ENCODE peak calls at places on chromosomes 16 and 17, in four cellular contexts. One of them, this sample, is unnamed. For H3K4me1, the result is how much of the 10 kb centered on the place peaks cover.

GRCh38 chr16:28549301-28549899 is 4.3 kb upstream of the SGF29 start:
- DNase-seq in A549: peak
- DNase-seq in ovary: no peak
- DNase-seq in tibial nerve: no peak
- DNase-seq in this sample: no peak

GRCh38 chr17:36149296-36149820 is 27.1 kb downstream of the TBC1D3B start:
- DNase-seq in A549: peak
- DNase-seq in ovary: peak
- DNase-seq in tibial nerve: peak
- DNase-seq in this sample: no peak

GRCh38 chr17:55120651-55121050 is 144.1 kb upstream of the HLF start:
- DNase-seq in A549: no peak
- DNase-seq in ovary: no peak
- DNase-seq in tibial nerve: no peak
- DNase-seq in this sample: no peak

GRCh38 chr17:27236710-27237315 is 57.1 kb upstream of the WSB1 start:
- DNase-seq in A549: peak
- DNase-seq in ovary: peak
- DNase-seq in tibial nerve: peak
- DNase-seq in this sample: peak

GRCh38 chr16:12459401-12459791 is 344.3 kb downstream of the CPPED1 start:
- DNase-seq in A549: no peak
- DNase-seq in ovary: no peak
- DNase-seq in tibial nerve: no peak
- DNase-seq in this sample: peak

GRCh38 chr16:34078697-34079096 is 619.3 kb downstream of the TP53TG3F start:
- DNase-seq in A549: no peak
- DNase-seq in ovary: no peak
- DNase-seq in tibial nerve: no peak
- DNase-seq in this sample: no peak

GRCh38 chr17:42759982-42760651 is 910 bp upstream of the RAMP2 start:
- DNase-seq in A549: no peak
- DNase-seq in ovary: no peak
- DNase-seq in tibial nerve: no peak
- DNase-seq in this sample: no peak

GRCh38 chr16:83979456-83979855 is 11.4 kb downstream of the NECAB2 start:
- DNase-seq in A549: no peak
- DNase-seq in ovary: no peak
- DNase-seq in tibial nerve: no peak
- DNase-seq in this sample: no peak

GRCh38 chr17:35214631-35215273 is 20.6 kb upstream of the SLC35G3 start:
- DNase-seq in A549: no peak
- DNase-seq in ovary: no peak
- DNase-seq in tibial nerve: no peak
- DNase-seq in this sample: no peak

GRCh38 chr16:66427451-66427860 is 361 bp downstream of the BEAN1 start:
- DNase-seq in A549: no peak
- DNase-seq in ovary: no peak
- DNase-seq in tibial nerve: no peak
- DNase-seq in this sample: no peak

GRCh38 chr16:51150894-51151320 is at the start of gene SALL1:
- DNase-seq in A549: no peak
- DNase-seq in ovary: peak
- DNase-seq in tibial nerve: no peak
- DNase-seq in this sample: no peak

GRCh38 chr17:61366715-61367413 is 32.8 kb upstream of the TBX2 start:
- DNase-seq in A549: no peak
- DNase-seq in ovary: no peak
- DNase-seq in tibial nerve: no peak
- DNase-seq in this sample: peak

GRCh38 chr16:30876867-30877266 is 17.0 kb downstream of the BCL7C start:
- DNase-seq in A549: peak
- DNase-seq in ovary: no peak
- DNase-seq in tibial nerve: no peak
- DNase-seq in this sample: no peak

GRCh38 chr16:7246578-7246977 is 86.1 kb upstream of the RBFOX1 start:
- DNase-seq in A549: no peak
- DNase-seq in ovary: no peak
- DNase-seq in tibial nerve: no peak
- DNase-seq in this sample: no peak

GRCh38 chr17:67069591-67070136 is 25.3 kb downstream of the CACNG1 start:
- DNase-seq in A549: no peak
- DNase-seq in ovary: no peak
- DNase-seq in tibial nerve: no peak
- DNase-seq in this sample: no peak

GRCh38 chr17:79617304-79617703 is 6.5 kb upstream of the RBFOX3 start:
- DNase-seq in A549: no peak
- DNase-seq in ovary: no peak
- DNase-seq in tibial nerve: no peak
- DNase-seq in this sample: no peak

GRCh38 chr17:79615926-79616325 is 5.1 kb upstream of the RBFOX3 start:
- DNase-seq in A549: no peak
- DNase-seq in ovary: no peak
- DNase-seq in tibial nerve: no peak
- DNase-seq in this sample: no peak

GRCh38 chr17:79615446-79615845 is 4.6 kb upstream of the RBFOX3 start:
- DNase-seq in A549: no peak
- DNase-seq in ovary: no peak
- DNase-seq in tibial nerve: no peak
- DNase-seq in this sample: no peak

GRCh38 chr17:79617740-79618382 is 7.0 kb upstream of the RBFOX3 start:
- DNase-seq in A549: no peak
- DNase-seq in ovary: no peak
- DNase-seq in tibial nerve: no peak
- DNase-seq in this sample: no peak

DNA sequence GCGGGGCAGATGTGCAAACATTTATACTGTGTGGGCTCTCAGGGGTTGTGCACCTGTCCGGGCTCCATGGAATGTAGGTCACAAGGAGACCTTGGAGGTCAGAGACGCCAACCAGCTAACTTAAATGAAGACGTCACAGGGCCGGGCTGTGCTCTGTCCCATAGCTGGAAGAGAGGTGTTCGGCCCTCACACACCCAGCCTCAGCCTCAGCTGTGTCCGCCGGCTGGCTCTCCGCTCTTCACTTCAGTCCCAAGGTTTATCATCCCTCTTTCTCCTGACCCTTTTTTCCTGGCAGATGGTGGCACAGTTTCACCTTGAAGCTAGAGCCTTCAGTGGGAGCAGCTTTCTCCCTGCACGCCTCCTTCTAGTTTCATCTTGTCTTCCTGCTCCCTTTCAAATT is 6.0 kb upstream of the RBFOX3 start:
- DNase-seq in A549: no peak
- DNase-seq in ovary: no peak
- DNase-seq in tibial nerve: no peak
- DNase-seq in this sample: no peak
- TF ChIP-seq POLR2A in A549: no peak
- TF ChIP-seq POLR2A in ovary: no peak
- TF ChIP-seq POLR2A in tibial nerve: no peak
- TF ChIP-seq POLR2A in this sample: no peak

GRCh38 chr16:87722590-87723223 is 43.1 kb downstream of the KLHDC4 start:
- DNase-seq in A549: no peak
- DNase-seq in ovary: no peak
- DNase-seq in tibial nerve: no peak
- DNase-seq in this sample: no peak

GRCh38 chr16:87720411-87720810 is 45.4 kb downstream of the KLHDC4 start:
- DNase-seq in A549: no peak
- DNase-seq in ovary: no peak
- DNase-seq in tibial nerve: no peak
- DNase-seq in this sample: no peak

GRCh38 chr16:87723224-87723619 is 42.6 kb downstream of the KLHDC4 start:
- DNase-seq in A549: no peak
- DNase-seq in ovary: no peak
- DNase-seq in tibial nerve: peak
- DNase-seq in this sample: peak

GRCh38 chr16:87724490-87725291 is 41.1 kb downstream of the KLHDC4 start:
- DNase-seq in A549: no peak
- DNase-seq in ovary: no peak
- DNase-seq in tibial nerve: no peak
- DNase-seq in this sample: no peak

GRCh38 chr16:87721622-87722565 is 43.9 kb downstream of the KLHDC4 start:
- DNase-seq in A549: no peak
- DNase-seq in ovary: no peak
- DNase-seq in tibial nerve: no peak
- DNase-seq in this sample: no peak
- TF ChIP-seq EP300 in A549: no peak
- TF ChIP-seq EP300 in ovary: no peak
- TF ChIP-seq EP300 in tibial nerve: no peak
- TF ChIP-seq EP300 in this sample: no peak

GRCh38 chr17:74739227-74739831 is 2.3 kb downstream of the RAB37 start:
- DNase-seq in A549: no peak
- DNase-seq in ovary: no peak
- DNase-seq in tibial nerve: no peak
- DNase-seq in this sample: no peak
- H3K4me1 ChIP-seq in A549: under half
- H3K4me1 ChIP-seq in ovary: under half
- H3K4me1 ChIP-seq in tibial nerve: under half
- H3K4me1 ChIP-seq in this sample: half or more

DNA sequence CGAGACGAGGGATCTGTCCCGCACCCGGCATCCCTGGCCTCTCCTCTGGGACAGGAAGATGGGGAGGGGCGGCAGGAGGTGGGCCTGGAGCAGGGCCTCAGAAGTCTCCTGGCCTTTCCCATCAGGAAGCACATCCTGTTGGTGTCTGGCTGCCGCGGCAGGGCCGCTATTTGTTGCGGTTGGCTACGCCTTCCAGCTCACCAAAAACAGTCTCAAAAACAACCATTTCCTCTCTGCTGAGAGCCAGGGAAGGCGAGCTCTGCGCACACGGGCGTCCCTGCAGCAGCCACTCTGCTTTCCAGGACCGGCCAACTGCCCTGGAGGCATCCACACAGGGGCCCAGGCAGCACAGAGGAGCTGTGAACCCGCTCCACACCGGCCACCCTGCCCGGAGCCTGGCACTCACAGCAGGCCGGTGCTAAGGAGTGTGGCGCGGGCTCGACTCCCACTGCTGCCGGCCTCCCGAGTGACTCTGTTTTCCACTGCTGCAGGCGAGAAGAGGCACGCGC is at the start of gene TMEM204:
- DNase-seq in A549: no peak
- DNase-seq in ovary: peak
- DNase-seq in tibial nerve: peak
- DNase-seq in this sample: peak
- TF ChIP-seq POLR2A in A549: no peak
- TF ChIP-seq POLR2A in ovary: no peak
- TF ChIP-seq POLR2A in tibial nerve: no peak
- TF ChIP-seq POLR2A in this sample: no peak

GRCh38 chr17:68865584-68865983 is 89.6 kb downstream of the ABCA8 start:
- DNase-seq in A549: no peak
- DNase-seq in ovary: no peak
- DNase-seq in tibial nerve: no peak
- DNase-seq in this sample: no peak
- TF ChIP-seq EP300 in A549: no peak
- TF ChIP-seq EP300 in ovary: no peak
- TF ChIP-seq EP300 in tibial nerve: no peak
- TF ChIP-seq EP300 in this sample: no peak

This sample was measured in stomach.